ENCODE peak calls at places on chromosomes 13 and 19, in six cellular contexts. One of them, this sample, is unnamed. For H3K36me3, the result is how much of the 10 kb centered on the place peaks cover.

GRCh38 chr19:36514012-36514612 is 14.0 kb downstream of the ZNF260 start:
- DNase-seq in tibial artery: no peak
- DNase-seq in breast epithelium: no peak
- DNase-seq in CD8-positive, alpha-beta memory T cell: no peak
- DNase-seq in ovary: no peak
- DNase-seq in upper lobe of right lung: no peak
- DNase-seq in this sample: no peak

GRCh38 chr19:58579473-58580142 is 6.5 kb upstream of the MZF1 start:
- DNase-seq in tibial artery: no peak
- DNase-seq in breast epithelium: no peak
- DNase-seq in CD8-positive, alpha-beta memory T cell: no peak
- DNase-seq in ovary: no peak
- DNase-seq in upper lobe of right lung: peak
- DNase-seq in this sample: no peak

GRCh38 chr19:6242677-6243076 is 37.1 kb downstream of the MLLT1 start:
- DNase-seq in tibial artery: no peak
- DNase-seq in breast epithelium: no peak
- DNase-seq in CD8-positive, alpha-beta memory T cell: no peak
- DNase-seq in ovary: no peak
- DNase-seq in upper lobe of right lung: no peak
- DNase-seq in this sample: no peak

GRCh38 chr13:82356667-82357066 is 1525.6 kb downstream of the SLITRK1 start:
- DNase-seq in tibial artery: no peak
- DNase-seq in breast epithelium: no peak
- DNase-seq in CD8-positive, alpha-beta memory T cell: no peak
- DNase-seq in ovary: no peak
- DNase-seq in upper lobe of right lung: no peak
- DNase-seq in this sample: no peak

GRCh38 chr19:56367829-56368711 is 25.3 kb downstream of the ZNF582 start:
- DNase-seq in tibial artery: peak
- DNase-seq in breast epithelium: peak
- DNase-seq in CD8-positive, alpha-beta memory T cell: peak
- DNase-seq in ovary: peak
- DNase-seq in upper lobe of right lung: peak
- DNase-seq in this sample: peak

GRCh38 chr19:57888494-57889231 is at the start of gene ZNF814:
- DNase-seq in tibial artery: peak
- DNase-seq in breast epithelium: peak
- DNase-seq in CD8-positive, alpha-beta memory T cell: peak
- DNase-seq in ovary: peak
- DNase-seq in upper lobe of right lung: peak
- DNase-seq in this sample: peak

GRCh38 chr19:2610637-2611482 is 91.6 kb downstream of the GNG7 start:
- DNase-seq in tibial artery: peak
- DNase-seq in breast epithelium: peak
- DNase-seq in CD8-positive, alpha-beta memory T cell: peak
- DNase-seq in ovary: peak
- DNase-seq in upper lobe of right lung: peak
- DNase-seq in this sample: peak

GRCh38 chr13:96089749-96090239 is at the start of gene HS6ST3:
- DNase-seq in tibial artery: peak
- DNase-seq in breast epithelium: no peak
- DNase-seq in CD8-positive, alpha-beta memory T cell: no peak
- DNase-seq in ovary: no peak
- DNase-seq in upper lobe of right lung: peak
- DNase-seq in this sample: no peak

GRCh38 chr19:47598407-47599349 is 10.3 kb upstream of the BICRA start:
- DNase-seq in tibial artery: peak
- DNase-seq in breast epithelium: no peak
- DNase-seq in CD8-positive, alpha-beta memory T cell: no peak
- DNase-seq in ovary: peak
- DNase-seq in upper lobe of right lung: no peak
- DNase-seq in this sample: peak

GRCh38 chr13:110238795-110239194 is 68.2 kb downstream of the COL4A1 start:
- DNase-seq in tibial artery: no peak
- DNase-seq in breast epithelium: no peak
- DNase-seq in CD8-positive, alpha-beta memory T cell: no peak
- DNase-seq in ovary: no peak
- DNase-seq in upper lobe of right lung: no peak
- DNase-seq in this sample: no peak

GRCh38 chr13:51501096-51501495 is 48.3 kb upstream of the INTS6 start:
- DNase-seq in tibial artery: no peak
- DNase-seq in breast epithelium: no peak
- DNase-seq in CD8-positive, alpha-beta memory T cell: no peak
- DNase-seq in ovary: no peak
- DNase-seq in upper lobe of right lung: no peak
- DNase-seq in this sample: no peak

GRCh38 chr19:3003046-3003445 is 25.7 kb downstream of the TLE6 start:
- DNase-seq in tibial artery: no peak
- DNase-seq in breast epithelium: no peak
- DNase-seq in CD8-positive, alpha-beta memory T cell: no peak
- DNase-seq in ovary: no peak
- DNase-seq in upper lobe of right lung: no peak
- DNase-seq in this sample: no peak

GRCh38 chr19:3950871-3951861 is 18.3 kb downstream of the NMRK2 start:
- DNase-seq in tibial artery: peak
- DNase-seq in breast epithelium: no peak
- DNase-seq in CD8-positive, alpha-beta memory T cell: no peak
- DNase-seq in ovary: no peak
- DNase-seq in upper lobe of right lung: no peak
- DNase-seq in this sample: no peak

DNA sequence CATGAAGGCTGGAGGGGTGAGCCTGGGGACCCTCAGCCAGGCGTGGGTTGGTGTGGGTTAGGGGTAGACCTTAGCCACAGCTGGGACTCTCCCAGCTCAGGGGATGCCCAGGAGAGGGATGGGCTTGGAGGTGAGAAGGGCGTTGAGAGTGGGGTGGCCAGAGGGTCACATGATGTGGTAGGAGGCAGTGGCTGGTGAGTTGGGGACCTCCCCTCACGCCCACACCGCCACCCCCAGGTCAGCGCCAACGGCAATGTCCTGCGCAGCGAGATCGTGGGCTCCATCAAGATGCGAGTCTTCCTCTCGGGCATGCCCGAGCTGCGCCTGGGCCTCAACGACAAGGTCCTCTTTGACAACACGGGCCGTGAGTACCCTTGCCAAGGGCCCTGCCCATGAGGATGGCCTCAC is 28.5 kb downstream of the AP1M1 start:
- DNase-seq in tibial artery: peak
- DNase-seq in breast epithelium: no peak
- DNase-seq in CD8-positive, alpha-beta memory T cell: no peak
- DNase-seq in ovary: no peak
- DNase-seq in upper lobe of right lung: peak
- DNase-seq in this sample: no peak
- H3K36me3 ChIP-seq in tibial artery: half or more
- H3K36me3 ChIP-seq in breast epithelium: under half
- H3K36me3 ChIP-seq in CD8-positive, alpha-beta memory T cell: under half
- H3K36me3 ChIP-seq in ovary: under half
- H3K36me3 ChIP-seq in upper lobe of right lung: half or more
- H3K36me3 ChIP-seq in this sample: half or more

GRCh38 chr13:111304603-111305289 is 15.7 kb upstream of the TEX29 start:
- DNase-seq in tibial artery: no peak
- DNase-seq in breast epithelium: no peak
- DNase-seq in CD8-positive, alpha-beta memory T cell: no peak
- DNase-seq in ovary: no peak
- DNase-seq in upper lobe of right lung: no peak
- DNase-seq in this sample: no peak
- H3K36me3 ChIP-seq in tibial artery: half or more
- H3K36me3 ChIP-seq in breast epithelium: under half
- H3K36me3 ChIP-seq in CD8-positive, alpha-beta memory T cell: under half
- H3K36me3 ChIP-seq in ovary: under half
- H3K36me3 ChIP-seq in upper lobe of right lung: half or more
- H3K36me3 ChIP-seq in this sample: half or more

GRCh38 chr19:38714354-38714778 is 29.9 kb downstream of the CAPN12 start:
- DNase-seq in tibial artery: no peak
- DNase-seq in breast epithelium: no peak
- DNase-seq in CD8-positive, alpha-beta memory T cell: no peak
- DNase-seq in ovary: no peak
- DNase-seq in upper lobe of right lung: no peak
- DNase-seq in this sample: no peak

GRCh38 chr19:38717855-38718254 is 26.4 kb downstream of the CAPN12 start:
- DNase-seq in tibial artery: no peak
- DNase-seq in breast epithelium: no peak
- DNase-seq in CD8-positive, alpha-beta memory T cell: no peak
- DNase-seq in ovary: no peak
- DNase-seq in upper lobe of right lung: no peak
- DNase-seq in this sample: no peak

GRCh38 chr19:38715540-38715939 is 28.7 kb downstream of the CAPN12 start:
- DNase-seq in tibial artery: peak
- DNase-seq in breast epithelium: no peak
- DNase-seq in CD8-positive, alpha-beta memory T cell: no peak
- DNase-seq in ovary: no peak
- DNase-seq in upper lobe of right lung: no peak
- DNase-seq in this sample: no peak

GRCh38 chr19:38718747-38719543 is 25.3 kb downstream of the CAPN12 start:
- DNase-seq in tibial artery: peak
- DNase-seq in breast epithelium: no peak
- DNase-seq in CD8-positive, alpha-beta memory T cell: no peak
- DNase-seq in ovary: peak
- DNase-seq in upper lobe of right lung: peak
- DNase-seq in this sample: no peak

DNA sequence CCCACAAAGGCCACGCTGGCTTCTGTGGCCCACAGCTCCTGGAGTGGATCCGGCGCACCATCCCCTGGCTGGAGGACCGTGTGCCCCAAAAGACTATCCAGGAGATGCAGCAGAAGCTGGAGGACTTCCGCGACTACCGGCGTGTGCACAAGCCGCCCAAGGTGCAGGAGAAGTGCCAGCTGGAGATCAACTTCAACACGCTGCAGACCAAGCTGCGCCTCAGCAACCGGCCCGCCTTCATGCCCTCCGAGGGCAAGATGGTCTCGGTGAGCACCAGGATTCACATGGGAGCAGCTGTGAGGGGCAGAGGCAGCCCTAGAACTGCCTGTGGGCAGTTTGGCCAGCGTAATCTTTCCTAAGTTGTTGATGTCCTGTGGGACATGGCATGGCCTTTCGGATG is 27.2 kb downstream of the CAPN12 start:
- DNase-seq in tibial artery: no peak
- DNase-seq in breast epithelium: no peak
- DNase-seq in CD8-positive, alpha-beta memory T cell: no peak
- DNase-seq in ovary: no peak
- DNase-seq in upper lobe of right lung: no peak
- DNase-seq in this sample: no peak
- H3K36me3 ChIP-seq in tibial artery: half or more
- H3K36me3 ChIP-seq in breast epithelium: under half
- H3K36me3 ChIP-seq in CD8-positive, alpha-beta memory T cell: under half
- H3K36me3 ChIP-seq in ovary: under half
- H3K36me3 ChIP-seq in upper lobe of right lung: half or more
- H3K36me3 ChIP-seq in this sample: half or more

GRCh38 chr19:38162094-38162493 is 61.9 kb downstream of the DPF1 start:
- DNase-seq in tibial artery: no peak
- DNase-seq in breast epithelium: no peak
- DNase-seq in CD8-positive, alpha-beta memory T cell: no peak
- DNase-seq in ovary: no peak
- DNase-seq in upper lobe of right lung: no peak
- DNase-seq in this sample: no peak
- H3K36me3 ChIP-seq in tibial artery: half or more
- H3K36me3 ChIP-seq in breast epithelium: under half
- H3K36me3 ChIP-seq in CD8-positive, alpha-beta memory T cell: under half
- H3K36me3 ChIP-seq in ovary: under half
- H3K36me3 ChIP-seq in upper lobe of right lung: under half
- H3K36me3 ChIP-seq in this sample: under half

GRCh38 chr19:13955662-13956364 is 3.5 kb downstream of the DCAF15 start:
- DNase-seq in tibial artery: no peak
- DNase-seq in breast epithelium: no peak
- DNase-seq in CD8-positive, alpha-beta memory T cell: no peak
- DNase-seq in ovary: no peak
- DNase-seq in upper lobe of right lung: no peak
- DNase-seq in this sample: no peak
- H3K36me3 ChIP-seq in tibial artery: half or more
- H3K36me3 ChIP-seq in breast epithelium: under half
- H3K36me3 ChIP-seq in CD8-positive, alpha-beta memory T cell: under half
- H3K36me3 ChIP-seq in ovary: under half
- H3K36me3 ChIP-seq in upper lobe of right lung: half or more
- H3K36me3 ChIP-seq in this sample: under half

DNA sequence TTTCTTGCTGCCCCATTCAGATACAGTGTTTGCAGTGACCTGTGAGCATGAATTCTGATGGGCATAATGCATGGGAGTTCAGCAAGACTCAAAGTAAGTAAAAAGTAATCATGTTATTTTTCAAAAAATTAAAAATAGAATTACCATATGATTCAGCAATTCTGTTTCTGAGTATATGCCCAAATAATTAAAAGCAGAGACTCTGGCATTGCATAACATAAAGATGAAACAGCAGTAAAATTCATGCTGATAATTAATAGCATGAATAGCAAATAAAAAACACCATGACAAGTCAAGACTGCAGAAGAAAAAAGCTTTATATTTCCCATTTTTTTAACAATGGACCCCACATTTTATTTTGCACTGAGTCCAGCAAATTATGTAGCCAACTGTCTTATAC is 21.3 kb downstream of the RNF6 start:
- DNase-seq in tibial artery: no peak
- DNase-seq in breast epithelium: no peak
- DNase-seq in CD8-positive, alpha-beta memory T cell: no peak
- DNase-seq in ovary: no peak
- DNase-seq in upper lobe of right lung: no peak
- DNase-seq in this sample: no peak
- H3K36me3 ChIP-seq in tibial artery: under half
- H3K36me3 ChIP-seq in breast epithelium: under half
- H3K36me3 ChIP-seq in CD8-positive, alpha-beta memory T cell: under half
- H3K36me3 ChIP-seq in ovary: under half
- H3K36me3 ChIP-seq in upper lobe of right lung: under half
- H3K36me3 ChIP-seq in this sample: under half

GRCh38 chr19:8491574-8491973 is 10.9 kb downstream of the PRAM1 start:
- DNase-seq in tibial artery: no peak
- DNase-seq in breast epithelium: no peak
- DNase-seq in CD8-positive, alpha-beta memory T cell: no peak
- DNase-seq in ovary: no peak
- DNase-seq in upper lobe of right lung: no peak
- DNase-seq in this sample: no peak

GRCh38 chr19:8490873-8491272 is 11.6 kb downstream of the PRAM1 start:
- DNase-seq in tibial artery: no peak
- DNase-seq in breast epithelium: no peak
- DNase-seq in CD8-positive, alpha-beta memory T cell: no peak
- DNase-seq in ovary: no peak
- DNase-seq in upper lobe of right lung: no peak
- DNase-seq in this sample: no peak

GRCh38 chr19:8489591-8490394 is 12.6 kb downstream of the PRAM1 start:
- DNase-seq in tibial artery: no peak
- DNase-seq in breast epithelium: no peak
- DNase-seq in CD8-positive, alpha-beta memory T cell: no peak
- DNase-seq in ovary: no peak
- DNase-seq in upper lobe of right lung: no peak
- DNase-seq in this sample: no peak

GRCh38 chr19:8488351-8488750 is 14.1 kb downstream of the PRAM1 start:
- DNase-seq in tibial artery: no peak
- DNase-seq in breast epithelium: no peak
- DNase-seq in CD8-positive, alpha-beta memory T cell: no peak
- DNase-seq in ovary: no peak
- DNase-seq in upper lobe of right lung: no peak
- DNase-seq in this sample: no peak

DNA sequence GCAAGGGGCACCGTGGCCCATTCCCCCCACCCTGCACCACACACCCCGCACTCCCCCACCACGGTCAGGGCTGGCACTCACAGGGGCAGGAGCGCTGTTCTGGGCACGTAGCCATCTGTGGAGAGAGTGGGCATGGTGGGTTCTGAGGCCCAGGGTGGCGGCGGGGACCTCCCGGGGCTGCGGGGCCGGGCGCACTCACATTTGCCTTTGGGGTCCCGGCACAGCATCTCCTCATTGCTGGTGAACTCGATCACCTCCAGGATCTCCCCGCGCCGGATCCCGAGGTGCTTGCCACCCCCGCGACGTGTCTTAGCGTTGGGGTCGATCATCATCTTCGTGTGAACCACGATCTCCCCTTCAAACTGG is 12.1 kb downstream of the PRAM1 start:
- DNase-seq in tibial artery: no peak
- DNase-seq in breast epithelium: no peak
- DNase-seq in CD8-positive, alpha-beta memory T cell: no peak
- DNase-seq in ovary: no peak
- DNase-seq in upper lobe of right lung: no peak
- DNase-seq in this sample: no peak
- H3K36me3 ChIP-seq in tibial artery: half or more
- H3K36me3 ChIP-seq in breast epithelium: under half
- H3K36me3 ChIP-seq in CD8-positive, alpha-beta memory T cell: under half
- H3K36me3 ChIP-seq in ovary: under half
- H3K36me3 ChIP-seq in upper lobe of right lung: under half
- H3K36me3 ChIP-seq in this sample: under half

This sample was measured in right atrium auricular region.